ENCODE peak calls at places on chromosomes 3 and 15, in seven cellular contexts. N is GDM1; P is NCI-H1048; O is heart right ventricle; R is sigmoid colon; C is stimulated activated CD8-positive, alpha-beta memory T cell treated with anti-CD3 and anti-CD28 coated beads, Interleukin-2, amount 100 ng/mL, for 1 hour; X is H9. G is an unnamed sample.

GRCh38 chr3:34012102-34012461 is 213.7 kb downstream of the PDCD6IP start:
- DNase-seq in N (no peak), P (no peak), O (no peak), R (no peak), C (no peak), X (no peak), G (peak; percentile 87)

GRCh38 chr3:10772230-10773161 is 43.5 kb upstream of the SLC6A11 start:
- DNase-seq in N (no peak), P (no peak), O (no peak), R (no peak), C (no peak), X (peak; percentile 88), G (no peak)

GRCh38 chr3:155701882-155702465 is 42.9 kb downstream of the PLCH1 start:
- DNase-seq in N (peak; percentile 30), P (peak; percentile 56), O (peak; percentile 9), R (no peak), C (no peak), X (no peak), G (peak; percentile 74)

GRCh38 chr3:184168363-184169120 is 6.1 kb upstream of the AP2M1 start:
- DNase-seq in N (no peak), P (no peak), O (peak; percentile 35), R (no peak), C (no peak), X (no peak), G (no peak)

GRCh38 chr3:139457066-139457465 is 19.2 kb downstream of the RBP2 start:
- DNase-seq in N (no peak), P (no peak), O (no peak), R (no peak), C (no peak), X (no peak), G (no peak)

GRCh38 chr15:38398134-38398533 is 55.8 kb upstream of the FAM98B start:
- DNase-seq in N (no peak), P (no peak), O (no peak), R (peak; percentile 74), C (no peak), X (no peak), G (peak; percentile 49)

GRCh38 chr3:74624301-74624700 is 9.8 kb upstream of the CNTN3 start:
- DNase-seq in N (no peak), P (no peak), O (no peak), R (no peak), C (no peak), X (no peak), G (no peak)

GRCh38 chr3:125055165-125055912 is 458 bp downstream of the HEG1 start:
- DNase-seq in N (no peak), P (no peak), O (no peak), R (no peak), C (no peak), X (no peak), G (no peak)

GRCh38 chr3:13339833-13340232 is 80.3 kb downstream of the NUP210 start:
- DNase-seq in N (no peak), P (no peak), O (no peak), R (no peak), C (no peak), X (no peak), G (no peak)

GRCh38 chr15:33735143-33735542 is 233.2 kb upstream of the CHRM5 start:
- DNase-seq in N (no peak), P (no peak), O (no peak), R (no peak), C (no peak), X (no peak), G (no peak)

GRCh38 chr3:160449660-160450598 is at the start of gene TRIM59:
- DNase-seq in N (no peak), P (peak; percentile 72), O (peak; percentile 57), R (peak; percentile 95), C (peak; percentile 93), X (peak; percentile 99), G (peak; percentile 90)

GRCh38 chr15:65171428-65171827 is 13.7 kb downstream of the CLPX start:
- DNase-seq in N (no peak), P (no peak), O (no peak), R (no peak), C (no peak), X (no peak), G (no peak)

GRCh38 chr3:47871389-47871788 is 68.5 kb downstream of the DHX30 start:
- DNase-seq in N (no peak), P (no peak), O (no peak), R (no peak), C (no peak), X (no peak), G (no peak)

GRCh38 chr3:184248454-184249411 is at the start of gene ALG3:
- DNase-seq in N (peak; percentile 74), P (peak; percentile 69), O (peak; percentile 88), R (peak; percentile 91), C (peak; percentile 75), X (peak; percentile 89), G (peak; percentile 87)

GRCh38 chr3:13718437-13718836 is 161.4 kb downstream of the WNT7A start:
- DNase-seq in N (no peak), P (no peak), O (peak; percentile 0), R (peak; percentile 48), C (no peak), X (peak; percentile 20), G (no peak)

GRCh38 chr15:61621146-61621545 is 392.0 kb upstream of the RORA start:
- DNase-seq in N (peak; percentile 1), P (no peak), O (no peak), R (no peak), C (no peak), X (peak; percentile 65), G (peak; percentile 14)

G was measured in LoVo.